ENCODE peak calls at places on chromosomes 4 and X, in five cellular contexts. G is keratinocyte, O is hepatocyte, K is progenitor cell of endocrine pancreas, C is spleen. N is an unnamed sample.

GRCh38 chr4:186027405-186027804 is 41.6 kb upstream of the TLR3 start:
- DNase-seq in G (peak; percentile 7), O (peak; percentile 43), K (no peak), C (no peak), N (no peak)

GRCh38 chr4:94758141-94758699 is 465 bp downstream of the BMPR1B start:
- DNase-seq in G (no peak), O (peak; percentile 54), K (peak; percentile 60), C (peak; percentile 76), N (no peak)

GRCh38 chr4:73762409-73762808 is 22.0 kb downstream of the CXCL8 start:
- DNase-seq in G (no peak), O (no peak), K (no peak), C (no peak), N (no peak)

GRCh38 chrX:42772874-42773273 is 5.1 kb downstream of the PPP1R2C start:
- DNase-seq in G (no peak), O (no peak), K (no peak), C (no peak), N (no peak)

GRCh38 chrX:79117078-79117477 is 27.4 kb upstream of the GPR174 start:
- DNase-seq in G (no peak), O (no peak), K (no peak), C (no peak), N (no peak)

GRCh38 chrX:131728295-131729145 is 184.6 kb downstream of the OR13H1 start:
- DNase-seq in G (no peak), O (no peak), K (no peak), C (peak; percentile 84), N (no peak)

GRCh38 chrX:17036172-17036961 is 89.9 kb downstream of the REPS2 start:
- DNase-seq in G (no peak), O (no peak), K (no peak), C (no peak), N (no peak)

GRCh38 chr4:183541081-183542045 is 36.5 kb downstream of the ING2 start:
- DNase-seq in G (no peak), O (peak; percentile 14), K (no peak), C (no peak), N (no peak)

GRCh38 chrX:8971116-8971515 is 62.8 kb downstream of the FAM9B start:
- DNase-seq in G (no peak), O (peak; percentile 33), K (no peak), C (no peak), N (no peak)

GRCh38 chrX:31260351-31260750 is 188.5 kb upstream of the FTHL17 start:
- DNase-seq in G (no peak), O (no peak), K (no peak), C (no peak), N (no peak)

GRCh38 chrX:15299945-15300851 is 15.2 kb downstream of the ASB11 start:
- DNase-seq in G (no peak), O (peak; percentile 28), K (no peak), C (no peak), N (no peak)

GRCh38 chr4:82777857-82778525 is 20.6 kb downstream of the SCD5 start:
- DNase-seq in G (no peak), O (no peak), K (no peak), C (no peak), N (no peak)

GRCh38 chr4:82776925-82777542 is 21.6 kb downstream of the SCD5 start:
- DNase-seq in G (no peak), O (no peak), K (no peak), C (no peak), N (no peak)

GRCh38 chr4:82782626-82783025 is 16.0 kb downstream of the SCD5 start:
- DNase-seq in G (no peak), O (no peak), K (no peak), C (no peak), N (no peak)

GRCh38 chr4:82779032-82779431 is 19.6 kb downstream of the SCD5 start:
- DNase-seq in G (no peak), O (no peak), K (no peak), C (no peak), N (no peak)

DNA sequence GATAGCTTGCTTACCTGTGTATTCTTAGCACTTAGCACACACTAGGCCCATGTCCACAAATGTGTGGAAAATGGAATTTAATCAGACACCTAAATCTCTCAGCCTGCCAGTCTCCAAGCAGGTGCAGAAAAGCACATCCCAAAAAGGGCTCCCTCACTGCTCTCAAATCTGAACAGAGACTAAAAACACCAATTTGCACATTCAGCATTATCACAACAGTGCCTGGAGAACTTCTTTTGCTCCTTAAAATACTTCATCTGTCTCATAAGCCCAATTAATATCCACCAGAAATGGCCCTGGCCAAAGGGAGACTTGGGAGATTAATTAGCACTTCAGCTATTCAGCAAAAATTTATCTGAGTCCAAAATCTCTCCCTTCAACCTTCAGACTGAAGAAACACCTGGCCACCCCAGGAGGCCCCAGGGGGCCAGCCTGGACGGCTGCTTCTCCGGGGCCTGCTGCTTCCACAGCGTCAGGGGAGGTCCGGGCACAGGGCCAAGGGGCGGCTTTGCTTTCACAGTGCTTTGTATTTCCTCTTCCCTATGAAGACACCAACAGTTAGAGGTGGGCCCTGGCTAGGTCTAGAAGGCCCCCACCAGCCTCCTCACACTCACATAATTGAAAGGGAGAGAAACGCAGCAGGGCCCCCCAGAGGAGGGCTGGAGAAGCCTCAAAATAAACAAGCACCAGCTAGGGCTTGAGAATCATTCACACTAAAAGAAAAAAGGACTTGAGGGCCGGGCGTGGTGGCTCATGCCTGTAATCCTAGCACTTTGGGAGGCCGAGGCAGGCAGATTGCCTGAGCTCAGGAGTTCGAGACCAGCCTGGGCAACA is 18.0 kb downstream of the SCD5 start:
- DNase-seq in G (no peak), O (peak; percentile 83), K (no peak), C (peak; percentile 81), N (no peak)
- TF ChIP-seq CTCF in G (no peak), O (peak; percentile 27), K (peak; percentile 15), C (no peak), N (no peak)

DNA sequence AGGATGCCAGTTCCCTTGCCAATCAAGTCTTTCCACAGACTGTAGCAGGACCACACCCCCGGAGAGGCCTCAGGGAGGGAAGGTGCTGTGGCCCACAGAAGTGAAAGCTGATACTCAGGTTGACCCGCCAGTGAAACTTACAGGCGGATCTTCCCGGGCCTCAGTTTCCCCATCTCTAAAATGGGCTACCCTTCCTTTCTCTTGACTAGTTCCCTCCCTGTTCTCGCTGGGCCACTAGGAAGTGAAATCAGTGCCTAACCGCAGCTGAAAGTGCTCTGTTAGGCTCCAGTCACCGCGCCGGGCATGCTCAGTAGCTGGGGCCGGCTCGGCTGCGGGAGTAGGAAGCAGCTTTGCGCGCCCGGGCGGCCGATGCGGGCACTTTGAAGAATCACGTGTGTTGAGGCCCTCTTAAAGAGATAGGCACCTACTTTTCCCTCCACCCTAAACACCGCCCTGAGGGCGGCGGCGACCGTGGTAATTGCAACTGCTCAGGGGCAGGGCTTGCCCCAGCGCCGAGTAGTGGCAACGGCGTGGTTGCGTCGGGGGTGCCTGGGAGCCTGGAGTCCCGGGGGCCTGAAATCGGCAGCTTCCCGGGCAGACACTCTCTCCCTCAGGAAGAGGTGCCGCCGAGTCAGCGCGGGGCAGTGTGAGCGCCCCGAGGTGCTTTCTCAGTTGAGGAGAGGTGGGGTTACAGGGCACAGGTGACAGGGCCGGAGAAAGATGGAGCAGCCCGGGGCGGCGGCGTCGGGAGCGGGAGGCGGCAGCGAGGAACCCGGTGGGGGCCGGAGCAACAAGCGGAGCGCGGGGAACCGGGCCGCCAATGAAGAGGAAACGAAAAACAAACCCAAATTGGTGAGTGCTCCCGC is at the start of gene DIAPH2:
- DNase-seq in G (peak; percentile 21), O (peak; percentile 92), K (peak; percentile 75), C (peak; percentile 94), N (peak; percentile 77)
- TF ChIP-seq CTCF in G (no peak), O (no peak), K (peak; percentile 39), C (no peak), N (no peak)

GRCh38 chr4:54745031-54745770 is 87.4 kb downstream of the KIT start:
- DNase-seq in G (no peak), O (no peak), K (no peak), C (no peak), N (no peak)
- TF ChIP-seq CTCF in G (no peak), O (no peak), K (no peak), C (no peak), N (no peak)

GRCh38 chr4:58553031-58553430 is 1442.8 kb upstream of the IGFBP7 start:
- DNase-seq in G (no peak), O (no peak), K (no peak), C (no peak), N (no peak)

GRCh38 chr4:58551676-58552075 is 1441.5 kb upstream of the IGFBP7 start:
- DNase-seq in G (no peak), O (no peak), K (no peak), C (no peak), N (no peak)

GRCh38 chr4:58553679-58554078 is 1443.5 kb upstream of the IGFBP7 start:
- DNase-seq in G (no peak), O (no peak), K (no peak), C (no peak), N (no peak)
- TF ChIP-seq CTCF in G (no peak), O (no peak), K (no peak), C (no peak), N (no peak)

DNA sequence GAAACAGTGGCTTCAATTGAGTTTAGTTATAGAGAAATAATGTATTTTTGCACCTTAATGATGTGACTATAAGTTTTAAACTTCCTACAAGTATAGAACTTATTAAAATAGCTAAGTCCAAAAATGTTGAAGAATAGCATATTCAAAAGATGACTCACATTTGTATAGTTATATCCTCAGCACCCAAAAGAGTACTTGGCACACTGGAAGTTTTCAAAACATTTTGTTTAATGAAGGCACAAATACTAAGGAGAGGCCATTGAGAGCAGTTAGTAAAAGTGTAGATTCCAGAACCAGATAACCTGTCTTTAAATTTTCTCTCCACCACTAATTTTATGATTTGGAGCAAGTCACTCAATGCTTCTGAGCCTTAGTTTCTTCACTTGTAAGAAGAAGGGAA is 226.9 kb upstream of the MID1 start:
- DNase-seq in G (no peak), O (no peak), K (no peak), C (no peak), N (no peak)
- TF ChIP-seq CTCF in G (no peak), O (no peak), K (no peak), C (no peak), N (no peak)

GRCh38 chrX:150205011-150205410 is 158.1 kb upstream of the MAMLD1 start:
- DNase-seq in G (no peak), O (no peak), K (no peak), C (peak; percentile 29), N (no peak)
- TF ChIP-seq CTCF in G (no peak), O (no peak), K (no peak), C (no peak), N (no peak)

N was measured in CD14-positive monocyte.